ENCODE peak calls at places on chromosome 20, in nine cellular contexts. W is NB4, L is fibroblast of lung, N is skeletal muscle cell, Z is Peyer's patch, K is SJSA1, Q is breast epithelium, C is fibroblast of villous mesenchyme, B is A673. J is an unnamed sample.

GRCh38 chr20:59631751-59632380 is 27.5 kb downstream of the PHACTR3 start:
- DNase-seq in K (peak), W (no peak), Q (no peak), N (no peak), C (no peak), Z (peak), L (no peak), B (no peak), J (no peak)

GRCh38 chr20:9028419-9028818 is 40.5 kb upstream of the PLCB4 start:
- DNase-seq in B (no peak), W (no peak), N (no peak), Z (no peak), K (no peak), C (no peak), Q (no peak), L (no peak), J (no peak)

GRCh38 chr20:58988565-58988882 is 7.5 kb downstream of the NELFCD start:
- DNase-seq in B (no peak), Z (no peak), C (no peak), L (no peak), W (no peak), Q (no peak), K (no peak), N (no peak), J (no peak)

GRCh38 chr20:32743237-32744112 is at the start of gene COMMD7:
- DNase-seq in B (peak), L (peak), C (peak), K (no peak), N (no peak), Z (peak), W (peak), Q (peak), J (no peak)

GRCh38 chr20:20519269-20519668 is 151.4 kb downstream of the INSM1 start:
- DNase-seq in N (no peak), Q (no peak), L (no peak), Z (peak), K (no peak), C (no peak), B (no peak), W (no peak), J (no peak)

GRCh38 chr20:35311822-35312221 is 19.6 kb upstream of the FAM83C start:
- DNase-seq in C (no peak), L (no peak), Z (no peak), Q (no peak), B (no peak), N (no peak), W (no peak), K (no peak), J (no peak)

GRCh38 chr20:56955673-56956072 is 310.8 kb downstream of the BMP7 start:
- DNase-seq in L (no peak), K (no peak), Z (no peak), W (peak), C (no peak), B (no peak), Q (no peak), N (no peak), J (no peak)

GRCh38 chr20:9407805-9408421 is 106.5 kb upstream of the LAMP5 start:
- DNase-seq in N (peak), C (peak), W (peak), Q (peak), K (peak), B (peak), L (peak), Z (peak), J (peak)

GRCh38 chr20:50141018-50141675 is 12.4 kb downstream of the PEDS1 start:
- DNase-seq in N (no peak), B (no peak), Q (no peak), W (no peak), L (no peak), C (no peak), K (no peak), Z (no peak), J (no peak)

GRCh38 chr20:46993465-46994095 is 98.9 kb downstream of the EYA2 start:
- DNase-seq in Q (no peak), B (no peak), C (no peak), K (no peak), N (no peak), L (no peak), W (no peak), Z (no peak), J (no peak)

GRCh38 chr20:46991850-46992639 is 97.4 kb downstream of the EYA2 start:
- DNase-seq in C (no peak), B (peak), L (no peak), K (no peak), N (no peak), W (no peak), Q (no peak), Z (no peak), J (no peak)

GRCh38 chr20:46992640-46993035 is 98.0 kb downstream of the EYA2 start:
- DNase-seq in Z (no peak), Q (no peak), C (no peak), K (no peak), W (no peak), N (no peak), B (no peak), L (no peak), J (no peak)

GRCh38 chr20:46995561-46996142 is 101.0 kb downstream of the EYA2 start:
- DNase-seq in K (no peak), L (no peak), Z (no peak), Q (no peak), C (no peak), W (no peak), B (no peak), N (no peak), J (no peak)

GRCh38 chr20:46994341-46994740 is 99.7 kb downstream of the EYA2 start:
- DNase-seq in L (no peak), K (no peak), Z (peak), C (no peak), W (no peak), Q (no peak), B (no peak), N (no peak), J (no peak)
- H3K4me3 ChIP-seq in L (no peak), K (no peak), Z (no peak), C (no peak), W (no peak), Q (no peak), B (no peak), N (no peak), J (no peak)

GRCh38 chr20:6012166-6012565 is 41.7 kb downstream of the LRRN4 start:
- DNase-seq in L (no peak), B (no peak), W (no peak), Q (no peak), N (no peak), Z (no peak), K (no peak), C (no peak), J (no peak)

GRCh38 chr20:6007094-6007528 is 46.7 kb downstream of the LRRN4 start:
- DNase-seq in C (peak), B (no peak), L (no peak), N (no peak), Q (no peak), Z (no peak), K (no peak), W (peak), J (no peak)

GRCh38 chr20:6007529-6008103 is 46.2 kb downstream of the LRRN4 start:
- DNase-seq in Z (no peak), L (no peak), K (no peak), B (no peak), N (no peak), Q (no peak), W (peak), C (no peak), J (no peak)

GRCh38 chr20:6006603-6006949 is 47.3 kb downstream of the LRRN4 start:
- DNase-seq in L (no peak), N (no peak), K (no peak), Q (no peak), Z (no peak), B (no peak), C (no peak), W (no peak), J (no peak)

DNA sequence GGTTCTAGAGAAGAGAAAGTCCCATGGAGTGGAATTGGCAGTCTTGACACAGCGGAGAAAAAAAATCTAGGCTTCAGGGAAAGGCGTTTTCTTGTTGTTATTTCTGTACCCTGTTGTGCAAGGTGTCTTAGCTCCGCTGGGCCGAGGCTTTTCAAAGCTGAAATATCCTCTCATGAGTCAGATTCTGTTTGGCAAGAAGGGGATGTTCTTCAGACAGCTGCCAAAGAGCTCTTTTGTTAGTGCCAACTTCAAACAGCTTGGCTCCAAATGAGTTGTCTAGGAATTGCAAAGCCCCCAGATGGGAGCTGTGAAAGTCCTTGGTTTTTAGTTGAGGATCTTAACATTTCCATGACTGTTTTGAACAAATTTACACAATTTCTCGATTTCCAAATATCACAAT is 45.6 kb downstream of the LRRN4 start:
- DNase-seq in K (no peak), N (peak), L (peak), W (peak), Q (no peak), C (peak), B (peak), Z (peak), J (peak)
- H3K4me3 ChIP-seq in K (no peak), N (peak), L (peak), W (peak), Q (no peak), C (peak), B (peak), Z (no peak), J (peak)

GRCh38 chr20:33862709-33863403 is 51.7 kb downstream of the CHMP4B start:
- DNase-seq in K (peak), Q (no peak), C (peak), L (peak), B (peak), N (peak), Z (peak), W (peak), J (peak)
- H3K4me3 ChIP-seq in K (peak), Q (no peak), C (peak), L (no peak), B (peak), N (peak), Z (no peak), W (no peak), J (peak)

GRCh38 chr20:44187054-44187762 is at the start of gene JPH2:
- DNase-seq in B (no peak), Z (no peak), L (peak), C (peak), Q (peak), K (peak), W (no peak), N (no peak), J (no peak)

GRCh38 chr20:44183282-44183681 is 3.7 kb downstream of the JPH2 start:
- DNase-seq in K (no peak), Z (no peak), W (no peak), L (no peak), N (no peak), Q (no peak), B (no peak), C (no peak), J (no peak)

GRCh38 chr20:44186201-44186600 is 787 bp downstream of the JPH2 start:
- DNase-seq in B (no peak), K (no peak), C (no peak), N (no peak), Q (no peak), W (no peak), Z (no peak), L (no peak), J (no peak)

GRCh38 chr20:44186674-44187053 is 324 bp downstream of the JPH2 start:
- DNase-seq in W (no peak), Q (no peak), L (no peak), K (no peak), B (no peak), N (no peak), C (no peak), Z (peak), J (no peak)

DNA sequence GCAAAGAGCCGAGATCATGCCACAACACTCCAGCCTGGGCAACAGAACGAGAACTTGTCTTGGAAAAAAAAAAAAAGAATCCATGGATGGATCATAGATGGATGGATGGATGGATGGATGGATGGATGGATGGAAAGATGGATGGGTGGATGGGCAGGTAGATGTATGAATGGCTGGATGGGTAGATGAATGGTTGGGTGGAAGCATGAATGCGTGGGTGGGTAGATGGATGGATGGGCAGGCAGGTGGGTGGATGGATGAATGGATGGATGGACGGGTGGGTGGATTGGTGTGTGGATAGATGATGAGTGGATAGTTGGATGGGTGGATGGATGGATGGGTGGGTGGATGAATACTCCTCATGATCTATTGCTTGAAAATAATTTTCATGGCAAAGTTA is 1.4 kb downstream of the JPH2 start:
- DNase-seq in Q (no peak), C (no peak), K (no peak), N (no peak), Z (no peak), W (no peak), B (no peak), L (no peak), J (no peak)
- H3K4me3 ChIP-seq in Q (peak), C (no peak), K (peak), N (no peak), Z (no peak), W (no peak), B (no peak), L (no peak), J (no peak)

DNA sequence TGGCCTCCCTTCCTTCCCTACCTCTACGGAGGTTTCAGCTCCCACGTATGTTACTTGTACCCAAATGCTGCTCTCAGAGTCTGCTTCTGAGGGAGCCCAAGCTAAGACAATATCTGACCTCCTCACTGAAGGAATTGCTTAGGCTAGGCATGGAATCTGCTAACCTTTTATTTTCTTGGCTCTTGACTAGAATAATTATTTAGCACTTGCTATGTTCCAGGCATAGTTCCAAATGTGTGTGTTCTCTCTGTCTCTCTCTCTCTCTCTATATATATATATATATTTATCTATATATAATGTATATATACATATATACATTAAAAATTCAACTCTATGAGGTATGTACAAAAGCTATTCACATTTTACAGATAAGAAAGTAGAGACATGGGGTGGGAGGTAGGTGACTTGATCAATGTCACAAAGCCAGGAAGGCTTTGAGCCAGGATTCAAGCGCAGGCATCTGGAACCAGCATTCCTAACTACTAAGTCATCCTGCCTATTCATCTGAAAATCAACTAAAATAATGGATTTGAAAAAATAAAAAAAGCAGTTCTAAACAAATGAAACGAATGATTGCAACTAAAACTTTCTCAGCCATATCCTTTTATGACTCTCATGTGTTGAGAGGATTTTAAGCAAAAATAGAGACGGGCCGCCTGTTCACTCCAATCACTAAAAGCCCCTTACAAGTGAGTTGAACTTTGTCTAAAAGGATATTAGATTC is 189.7 kb upstream of the JAG1 start:
- DNase-seq in N (peak), B (peak), C (peak), L (peak), K (peak), Z (no peak), W (no peak), Q (no peak), J (peak)
- H3K4me3 ChIP-seq in N (no peak), B (no peak), C (no peak), L (no peak), K (no peak), Z (no peak), W (no peak), Q (no peak), J (no peak)

GRCh38 chr20:46204594-46205205 is 86.6 kb downstream of the CD40 start:
- DNase-seq in L (no peak), K (no peak), N (no peak), W (no peak), B (no peak), Q (no peak), Z (no peak), C (no peak), J (no peak)
- H3K4me3 ChIP-seq in L (no peak), K (no peak), N (no peak), W (no peak), B (no peak), Q (no peak), Z (no peak), C (no peak), J (no peak)

GRCh38 chr20:62413025-62413580 is 6.0 kb upstream of the CABLES2 start:
- DNase-seq in N (no peak), C (no peak), K (no peak), W (no peak), Q (no peak), B (no peak), L (no peak), Z (peak), J (no peak)

GRCh38 chr20:62412194-62413024 is 5.3 kb upstream of the CABLES2 start:
- DNase-seq in L (no peak), C (no peak), W (no peak), K (no peak), Z (peak), Q (no peak), N (no peak), B (no peak), J (no peak)

GRCh38 chr20:62409935-62410741 is 3.1 kb upstream of the CABLES2 start:
- DNase-seq in B (peak), L (peak), W (peak), K (no peak), N (no peak), C (no peak), Z (peak), Q (peak), J (no peak)

GRCh38 chr20:62410742-62411478 is 3.8 kb upstream of the CABLES2 start:
- DNase-seq in L (no peak), N (no peak), K (no peak), Z (no peak), C (no peak), B (no peak), Q (no peak), W (no peak), J (no peak)

GRCh38 chr20:62411479-62412193 is 4.6 kb upstream of the CABLES2 start:
- DNase-seq in W (no peak), Z (peak), B (no peak), K (no peak), Q (no peak), N (no peak), C (no peak), L (no peak), J (no peak)
- H3K4me3 ChIP-seq in W (no peak), Z (peak), B (no peak), K (no peak), Q (no peak), N (no peak), C (no peak), L (no peak), J (no peak)

GRCh38 chr20:38601216-38602184 is at the start of gene ARHGAP40:
- DNase-seq in L (peak), C (no peak), B (peak), W (peak), K (peak), Z (no peak), Q (peak), N (no peak), J (no peak)
- H3K4me3 ChIP-seq in L (no peak), C (no peak), B (no peak), W (no peak), K (no peak), Z (no peak), Q (no peak), N (peak), J (no peak)

J was measured in AG04450.